ENCODE peak calls at places on chromosomes 4 and X, in five cellular contexts. W, P, G, C and O are unnamed samples.

GRCh38 chrX:46686003-46686645 is 72.8 kb downstream of the SLC9A7 start:
- DNase-seq in P (no peak), W (peak), C (peak), G (peak), O (peak)

GRCh38 chrX:65601530-65602281 is 65.7 kb upstream of the MSN start:
- DNase-seq in P (peak), W (no peak), G (peak), C (no peak), O (no peak)

GRCh38 chr4:7295917-7296660 is 103.8 kb downstream of the SORCS2 start:
- DNase-seq in W (peak), P (no peak), C (peak), G (no peak), O (peak)

GRCh38 chr4:39516407-39516966 is 10.8 kb downstream of the UGDH start:
- DNase-seq in G (no peak), P (no peak), C (no peak), W (no peak), O (no peak)

GRCh38 chrX:103439161-103439560 is 62.8 kb downstream of the BEX3 start:
- DNase-seq in W (no peak), G (no peak), P (no peak), C (no peak), O (no peak)

GRCh38 chrX:1322393-1322792 is 14.2 kb upstream of the IL3RA start:
- DNase-seq in W (no peak), C (no peak), P (no peak), G (no peak), O (no peak)

GRCh38 chrX:105211051-105211575 is 9.4 kb downstream of the TEX13A start:
- DNase-seq in W (no peak), P (no peak), C (no peak), G (peak), O (no peak)

GRCh38 chr4:91111556-91111955 is 984.4 kb downstream of the CCSER1 start:
- DNase-seq in W (no peak), C (no peak), P (no peak), G (no peak), O (no peak)

GRCh38 chr4:100189820-100190642 is at the start of gene DDIT4L:
- DNase-seq in P (no peak), G (peak), C (peak), W (peak), O (peak)

GRCh38 chr4:105845559-105845958 is 49.7 kb upstream of the NPNT start:
- DNase-seq in G (no peak), W (no peak), P (no peak), C (peak), O (no peak)

DNA sequence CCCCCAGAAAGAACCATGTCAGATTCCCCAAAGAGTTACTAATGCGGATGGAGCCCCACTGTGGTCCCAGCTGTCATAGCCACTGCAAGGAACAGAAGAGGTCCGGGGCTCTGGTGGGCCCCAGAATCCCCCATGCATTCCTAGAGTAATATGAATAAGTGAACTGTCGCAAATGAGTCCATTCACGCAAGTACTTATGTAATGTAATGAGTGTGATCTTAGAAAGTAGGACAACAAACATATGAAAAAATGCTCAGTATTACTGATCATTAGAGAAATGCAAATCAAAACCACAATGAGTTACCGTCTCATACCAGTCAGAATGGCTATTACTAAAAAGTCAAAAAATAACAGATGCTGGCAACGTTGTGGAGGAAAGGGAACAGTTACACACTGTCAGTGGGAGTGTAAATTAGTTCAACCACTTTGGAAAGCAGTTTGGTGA is 141.5 kb upstream of the RBPJ start:
- DNase-seq in G (no peak), C (no peak), W (peak), P (no peak), O (peak)
- TF ChIP-seq CTCF in G (no peak), C (no peak), W (peak), P (no peak), O (no peak)

DNA sequence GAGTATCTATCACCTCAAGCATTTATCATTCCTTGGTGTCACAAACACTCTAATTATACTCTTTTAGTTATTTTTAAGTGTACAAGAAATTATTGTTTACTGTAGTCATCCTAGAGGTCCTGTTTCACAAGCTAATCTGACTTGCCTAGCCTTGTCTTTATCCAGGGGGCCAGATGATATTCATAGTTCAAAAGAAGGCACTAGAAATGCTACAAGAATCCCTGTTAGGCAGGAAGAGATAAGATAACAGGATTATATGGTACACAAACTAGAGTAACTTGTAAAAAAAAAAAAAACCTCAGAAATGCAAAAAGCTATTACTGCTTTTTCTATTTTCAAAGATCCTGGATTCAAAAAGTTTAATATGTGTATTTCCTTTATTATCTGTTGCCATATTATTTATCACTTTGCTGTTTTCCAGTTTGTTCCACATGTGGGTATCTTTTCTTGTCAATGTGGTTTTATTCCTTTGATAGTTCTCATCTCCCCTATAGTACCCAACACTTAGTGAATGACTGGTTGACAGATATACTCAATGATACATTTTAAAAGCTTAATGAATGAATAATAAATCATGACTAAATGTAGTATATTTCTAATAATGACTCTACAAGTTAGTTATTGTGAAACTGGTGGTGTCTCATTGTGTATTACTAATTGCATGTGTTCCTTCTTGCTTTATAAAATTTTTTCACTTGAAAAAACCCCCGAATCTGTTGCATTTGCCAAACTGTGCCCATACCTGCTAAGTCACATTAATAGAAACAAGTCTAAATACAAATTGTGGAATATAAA is 95.6 kb downstream of the MBNL3 start:
- DNase-seq in W (no peak), C (peak), P (no peak), G (peak), O (no peak)
- TF ChIP-seq CTCF in W (no peak), C (no peak), P (no peak), G (no peak), O (no peak)

DNA sequence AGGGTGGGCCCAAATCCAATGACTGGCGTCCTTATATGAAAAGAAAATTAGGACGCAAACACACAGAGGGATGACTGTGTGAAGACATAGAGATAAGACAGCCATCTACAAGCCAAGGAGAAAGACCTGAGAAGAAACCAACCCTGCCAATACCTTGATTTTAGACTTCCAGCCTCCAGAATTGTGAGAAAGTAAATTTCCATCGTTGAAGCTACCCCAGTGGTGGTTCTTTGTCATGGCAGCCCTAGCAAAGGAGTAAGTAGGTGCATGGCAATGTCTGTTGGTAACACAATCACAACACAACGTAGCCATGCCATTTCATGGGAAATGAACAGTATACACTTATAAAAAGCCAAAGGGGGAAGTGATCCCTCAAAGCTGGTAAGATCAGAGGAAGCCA is 25.3 kb downstream of the SMIM20 start:
- DNase-seq in W (no peak), P (no peak), C (no peak), G (no peak), O (no peak)
- TF ChIP-seq CTCF in W (no peak), P (no peak), C (no peak), G (no peak), O (no peak)

GRCh38 chr4:57425610-57426009 is 315.4 kb upstream of the IGFBP7 start:
- DNase-seq in P (no peak), C (no peak), W (no peak), G (peak), O (no peak)

GRCh38 chr4:57430706-57431105 is 320.5 kb upstream of the IGFBP7 start:
- DNase-seq in C (no peak), W (no peak), P (no peak), G (no peak), O (no peak)

GRCh38 chr4:57424231-57424897 is 314.2 kb upstream of the IGFBP7 start:
- DNase-seq in P (no peak), W (no peak), C (no peak), G (peak), O (no peak)

DNA sequence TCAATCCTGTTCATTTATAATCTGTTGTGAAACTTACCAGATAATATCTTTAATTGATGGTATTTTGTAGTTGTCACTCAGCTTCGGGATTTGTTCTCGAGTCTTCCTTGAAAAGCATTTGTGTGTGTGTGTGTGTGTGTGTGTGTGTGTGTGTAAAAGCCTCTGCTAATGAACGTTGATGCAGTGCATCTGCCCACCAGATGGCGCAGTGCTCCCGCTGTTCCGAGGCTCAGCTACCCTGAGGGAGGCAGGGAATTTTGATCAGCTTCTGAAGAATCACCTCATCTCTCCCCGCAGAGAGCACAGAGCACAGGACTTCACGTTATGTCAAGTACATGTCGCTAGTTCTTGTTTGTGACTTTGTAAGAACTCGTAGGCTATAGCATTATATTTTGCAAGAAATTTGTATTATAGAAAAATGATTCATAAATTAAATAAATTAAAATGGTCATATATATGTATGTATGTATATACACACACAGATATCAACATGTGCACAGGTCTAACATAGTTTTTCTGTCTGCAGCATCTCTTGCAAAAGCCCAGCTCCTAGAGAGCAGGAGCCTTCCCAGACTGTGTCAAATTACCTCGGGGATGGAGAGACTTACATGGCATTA is 316.7 kb upstream of the IGFBP7 start:
- DNase-seq in W (peak), G (peak), C (peak), P (no peak), O (peak)
- TF ChIP-seq CTCF in W (peak), G (peak), C (peak), P (peak), O (peak)

DNA sequence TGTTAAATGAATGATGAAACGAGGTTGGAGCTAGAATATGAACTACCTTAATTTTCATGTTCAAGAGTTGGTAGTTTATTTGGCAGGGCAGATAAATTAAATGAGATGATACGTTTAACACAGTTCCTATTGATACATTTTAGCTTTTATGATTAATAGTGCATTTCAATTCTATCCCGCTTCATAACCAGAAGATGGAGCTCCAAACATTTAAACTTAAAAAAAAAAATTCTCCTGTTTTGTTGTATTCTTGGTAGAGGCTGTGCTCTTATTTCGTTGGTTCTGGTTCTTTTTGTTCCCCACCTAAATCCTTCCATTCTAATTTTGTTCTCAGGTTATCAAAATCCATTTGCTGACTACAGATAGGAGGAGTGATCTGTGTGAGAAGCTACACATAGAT is 71.8 kb upstream of the PTPN13 start:
- DNase-seq in C (no peak), P (no peak), W (no peak), G (peak), O (no peak)
- TF ChIP-seq CTCF in C (peak), P (no peak), W (no peak), G (no peak), O (no peak)

DNA sequence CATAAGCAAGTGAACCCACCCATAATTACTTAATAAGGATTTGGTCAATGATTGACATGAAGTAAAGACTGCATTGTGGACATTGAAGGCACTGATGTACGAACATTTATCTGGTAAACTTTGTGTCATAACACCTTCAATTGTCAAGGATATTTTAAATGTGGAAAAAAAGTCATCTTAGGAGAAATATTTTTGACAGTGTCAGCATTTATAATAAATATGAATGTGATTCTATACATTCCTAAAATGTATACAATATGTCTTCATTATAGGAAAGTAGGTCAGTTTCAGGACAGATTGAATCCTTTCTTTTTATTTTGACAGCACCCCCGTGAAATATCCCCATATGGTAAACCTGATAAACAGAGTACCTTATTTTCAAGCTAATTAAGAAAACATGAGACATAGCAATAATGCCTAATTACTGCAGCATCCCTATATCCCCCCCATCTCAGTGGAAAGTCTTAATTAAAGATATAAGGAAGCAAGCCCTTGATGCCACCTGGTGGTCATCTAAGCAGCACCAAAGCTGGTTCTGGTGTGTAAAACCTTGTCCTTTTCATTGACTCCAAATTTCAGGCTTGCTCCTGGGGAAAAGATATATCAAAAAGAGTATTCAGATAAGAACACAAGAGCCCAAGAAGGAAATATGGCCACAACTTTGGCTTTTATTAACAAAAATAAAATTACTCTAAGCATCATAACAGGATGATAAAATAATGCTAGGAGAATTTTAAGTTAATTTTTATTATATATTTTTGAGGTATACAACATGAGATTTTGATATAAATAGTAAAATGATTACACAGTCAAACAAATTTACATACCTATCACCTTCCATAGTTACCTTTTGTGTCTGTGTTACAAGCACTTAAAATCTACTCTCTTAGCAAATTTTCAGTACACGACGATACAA is 379.7 kb downstream of the TLL1 start:
- DNase-seq in W (no peak), G (peak), P (no peak), C (peak), O (peak)
- TF ChIP-seq CTCF in W (peak), G (peak), P (no peak), C (peak), O (peak)

GRCh38 chr4:1513936-1514483 is 107.8 kb upstream of the NKX1-1 start:
- DNase-seq in W (no peak), G (no peak), P (no peak), C (no peak), O (no peak)

GRCh38 chr4:1512081-1512737 is 106.0 kb upstream of the NKX1-1 start:
- DNase-seq in G (no peak), C (no peak), W (no peak), P (no peak), O (no peak)

GRCh38 chr4:1511441-1512041 is 105.3 kb upstream of the NKX1-1 start:
- DNase-seq in P (no peak), G (peak), C (peak), W (no peak), O (no peak)

GRCh38 chr4:1514612-1515011 is 108.4 kb upstream of the NKX1-1 start:
- DNase-seq in W (no peak), G (no peak), C (no peak), P (no peak), O (no peak)

GRCh38 chr4:1512738-1513660 is 106.8 kb upstream of the NKX1-1 start:
- DNase-seq in C (peak), W (no peak), G (no peak), P (no peak), O (peak)
- TF ChIP-seq CTCF in C (peak), W (peak), G (peak), P (peak), O (peak)

GRCh38 chrX:71095971-71096701 is 485 bp downstream of the FOXO4 start:
- DNase-seq in P (no peak), W (peak), G (peak), C (no peak), O (peak)
- TF ChIP-seq CTCF in P (no peak), W (no peak), G (no peak), C (no peak), O (no peak)

DNA sequence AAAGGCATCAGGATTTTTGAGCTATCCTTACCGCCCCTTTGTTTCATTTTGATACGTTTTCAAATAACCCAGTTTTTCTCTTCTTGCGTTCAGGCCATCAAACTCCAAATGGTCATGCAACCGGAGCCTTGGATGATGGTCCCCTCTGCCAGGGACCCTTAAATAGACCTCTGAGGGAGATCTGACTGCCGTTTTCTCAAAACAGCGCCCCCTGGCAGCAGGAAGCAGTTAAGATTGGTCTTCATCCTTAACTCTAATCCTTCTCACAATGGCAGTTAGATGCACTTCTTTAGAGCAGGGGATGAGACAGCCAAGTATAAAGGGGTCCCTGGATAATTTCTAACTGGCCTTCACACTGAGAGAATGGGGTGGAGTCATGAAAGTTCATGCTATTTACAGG is 525.0 kb upstream of the SPANXN1 start:
- DNase-seq in W (no peak), C (peak), G (no peak), P (no peak), O (no peak)
- TF ChIP-seq CTCF in W (no peak), C (peak), G (no peak), P (no peak), O (no peak)

GRCh38 chr4:95544433-95545103 is 4.2 kb downstream of the UNC5C start:
- DNase-seq in C (no peak), W (no peak), P (no peak), G (no peak), O (no peak)
- TF ChIP-seq CTCF in C (peak), W (no peak), P (no peak), G (no peak), O (no peak)